ENCODE peak calls at places on chromosomes 1 and 21, in five cellular contexts. One of them, this sample, is unnamed.

GRCh38 chr1:61182049-61182448 is 99.7 kb downstream of the NFIA start:
- DNase-seq in H1: no peak
- DNase-seq in K562: no peak
- DNase-seq in HepG2: no peak
- DNase-seq in GM12878: no peak
- DNase-seq in this sample: no peak

GRCh38 chr1:201882665-201883132 is 6.0 kb upstream of the SHISA4 start:
- DNase-seq in K562: peak
- DNase-seq in GM12878: peak
- DNase-seq in HepG2: no peak
- DNase-seq in H1: no peak
- DNase-seq in this sample: no peak

GRCh38 chr1:9960705-9961562 is 17.7 kb downstream of the NMNAT1 start:
- DNase-seq in GM12878: peak
- DNase-seq in H1: no peak
- DNase-seq in K562: no peak
- DNase-seq in HepG2: no peak
- DNase-seq in this sample: peak

GRCh38 chr1:73820843-73821242 is 377.1 kb downstream of the LRRIQ3 start:
- DNase-seq in GM12878: no peak
- DNase-seq in K562: no peak
- DNase-seq in H1: no peak
- DNase-seq in HepG2: no peak
- DNase-seq in this sample: no peak

GRCh38 chr1:97143236-97143882 is 421.8 kb downstream of the PTBP2 start:
- DNase-seq in HepG2: no peak
- DNase-seq in H1: no peak
- DNase-seq in GM12878: no peak
- DNase-seq in K562: no peak
- DNase-seq in this sample: no peak

GRCh38 chr1:167821969-167822685 is 91.8 kb downstream of the ADCY10 start:
- DNase-seq in H1: no peak
- DNase-seq in HepG2: no peak
- DNase-seq in GM12878: no peak
- DNase-seq in K562: peak
- DNase-seq in this sample: no peak

GRCh38 chr1:151158311-151158710 is 1.9 kb downstream of the TNFAIP8L2 start:
- DNase-seq in K562: no peak
- DNase-seq in GM12878: no peak
- DNase-seq in HepG2: no peak
- DNase-seq in H1: no peak
- DNase-seq in this sample: no peak

GRCh38 chr1:167219194-167219593 is 1.5 kb upstream of the POU2F1 start:
- DNase-seq in GM12878: no peak
- DNase-seq in HepG2: no peak
- DNase-seq in H1: no peak
- DNase-seq in K562: no peak
- DNase-seq in this sample: no peak

GRCh38 chr1:25134801-25135585 is 97.3 kb downstream of the SYF2 start:
- DNase-seq in HepG2: no peak
- DNase-seq in K562: no peak
- DNase-seq in H1: no peak
- DNase-seq in GM12878: no peak
- DNase-seq in this sample: no peak

GRCh38 chr1:57473448-57473847 is 49.6 kb upstream of the DAB1 start:
- DNase-seq in HepG2: no peak
- DNase-seq in GM12878: no peak
- DNase-seq in K562: no peak
- DNase-seq in H1: no peak
- DNase-seq in this sample: no peak

GRCh38 chr1:31020007-31020790 is 45.3 kb downstream of the PUM1 start:
- DNase-seq in K562: no peak
- DNase-seq in GM12878: no peak
- DNase-seq in H1: no peak
- DNase-seq in HepG2: no peak
- DNase-seq in this sample: no peak

GRCh38 chr1:178189814-178190213 is 95.9 kb downstream of the RASAL2 start:
- DNase-seq in H1: peak
- DNase-seq in HepG2: peak
- DNase-seq in GM12878: peak
- DNase-seq in K562: peak
- DNase-seq in this sample: peak

GRCh38 chr1:78281580-78281979 is 209.2 kb upstream of the PTGFR start:
- DNase-seq in GM12878: no peak
- DNase-seq in H1: no peak
- DNase-seq in HepG2: no peak
- DNase-seq in K562: no peak
- DNase-seq in this sample: no peak

GRCh38 chr1:8255712-8256111 is 62.2 kb upstream of the SLC45A1 start:
- DNase-seq in K562: no peak
- DNase-seq in HepG2: no peak
- DNase-seq in H1: no peak
- DNase-seq in GM12878: no peak
- DNase-seq in this sample: no peak

GRCh38 chr1:112524986-112525385 is 16.2 kb downstream of the WNT2B start:
- DNase-seq in K562: no peak
- DNase-seq in GM12878: no peak
- DNase-seq in H1: no peak
- DNase-seq in HepG2: no peak
- DNase-seq in this sample: no peak

GRCh38 chr1:84959294-84959693 is 37.6 kb downstream of the MCOLN2 start:
- DNase-seq in GM12878: peak
- DNase-seq in HepG2: no peak
- DNase-seq in H1: no peak
- DNase-seq in K562: no peak
- DNase-seq in this sample: no peak

GRCh38 chr1:115911298-115911697 is 65.0 kb upstream of the SLC22A15 start:
- DNase-seq in H1: no peak
- DNase-seq in K562: no peak
- DNase-seq in GM12878: no peak
- DNase-seq in HepG2: no peak
- DNase-seq in this sample: no peak

GRCh38 chr21:42609806-42610205 is 43.6 kb upstream of the PDE9A start:
- DNase-seq in GM12878: peak
- DNase-seq in K562: no peak
- DNase-seq in HepG2: no peak
- DNase-seq in H1: no peak
- DNase-seq in this sample: no peak

GRCh38 chr21:15788847-15789548 is 59.2 kb downstream of the USP25 start:
- DNase-seq in K562: no peak
- DNase-seq in H1: no peak
- DNase-seq in HepG2: no peak
- DNase-seq in GM12878: no peak
- DNase-seq in this sample: no peak

GRCh38 chr1:39089811-39090519 is 63.8 kb downstream of the NDUFS5 start:
- DNase-seq in HepG2: no peak
- DNase-seq in GM12878: no peak
- DNase-seq in H1: no peak
- DNase-seq in K562: no peak
- DNase-seq in this sample: no peak

GRCh38 chr1:213231795-213232231 is 180.8 kb downstream of the RPS6KC1 start:
- DNase-seq in K562: no peak
- DNase-seq in GM12878: no peak
- DNase-seq in HepG2: no peak
- DNase-seq in H1: peak
- DNase-seq in this sample: peak

GRCh38 chr1:79059361-79059760 is 52.8 kb upstream of the ADGRL4 start:
- DNase-seq in K562: no peak
- DNase-seq in H1: no peak
- DNase-seq in GM12878: no peak
- DNase-seq in HepG2: no peak
- DNase-seq in this sample: no peak

GRCh38 chr1:165871311-165872067 is 44.1 kb downstream of the UCK2 start:
- DNase-seq in K562: peak
- DNase-seq in GM12878: peak
- DNase-seq in H1: no peak
- DNase-seq in HepG2: peak
- DNase-seq in this sample: peak

GRCh38 chr1:229434641-229435051 is 752 bp upstream of the ACTA1 start:
- DNase-seq in K562: no peak
- DNase-seq in H1: no peak
- DNase-seq in HepG2: no peak
- DNase-seq in GM12878: no peak
- DNase-seq in this sample: peak

GRCh38 chr1:21447311-21447710 is 7.4 kb downstream of the NBPF3 start:
- DNase-seq in GM12878: no peak
- DNase-seq in K562: no peak
- DNase-seq in H1: no peak
- DNase-seq in HepG2: no peak
- DNase-seq in this sample: no peak
- TF ChIP-seq ATF2 in GM12878: no peak
- TF ChIP-seq ATF2 in K562: no peak
- TF ChIP-seq ATF2 in H1: no peak
- TF ChIP-seq ATF2 in HepG2: no peak
- TF ChIP-seq ATF2 in this sample: no peak

GRCh38 chr1:108502624-108503023 is 52.5 kb downstream of the NBPF6 start:
- DNase-seq in GM12878: no peak
- DNase-seq in K562: no peak
- DNase-seq in HepG2: no peak
- DNase-seq in H1: no peak
- DNase-seq in this sample: no peak
- TF ChIP-seq MAX in GM12878: no peak
- TF ChIP-seq MAX in K562: no peak
- TF ChIP-seq MAX in HepG2: no peak
- TF ChIP-seq MAX in H1: no peak
- TF ChIP-seq MAX in this sample: no peak

GRCh38 chr1:214833357-214833756 is 230.4 kb downstream of the CENPF start:
- DNase-seq in K562: no peak
- DNase-seq in HepG2: peak
- DNase-seq in GM12878: no peak
- DNase-seq in H1: no peak
- DNase-seq in this sample: no peak

GRCh38 chr1:214827883-214828282 is 224.9 kb downstream of the CENPF start:
- DNase-seq in K562: no peak
- DNase-seq in HepG2: no peak
- DNase-seq in H1: no peak
- DNase-seq in GM12878: no peak
- DNase-seq in this sample: no peak

GRCh38 chr1:214831956-214832355 is 229.0 kb downstream of the CENPF start:
- DNase-seq in HepG2: no peak
- DNase-seq in H1: no peak
- DNase-seq in K562: no peak
- DNase-seq in GM12878: no peak
- DNase-seq in this sample: no peak

GRCh38 chr1:214830956-214831355 is 228.0 kb downstream of the CENPF start:
- DNase-seq in HepG2: no peak
- DNase-seq in K562: no peak
- DNase-seq in GM12878: no peak
- DNase-seq in H1: no peak
- DNase-seq in this sample: no peak
- TF ChIP-seq ATF3 in HepG2: no peak
- TF ChIP-seq ATF3 in K562: no peak
- TF ChIP-seq ATF3 in GM12878: no peak
- TF ChIP-seq ATF3 in H1: no peak
- TF ChIP-seq ATF3 in this sample: no peak

DNA sequence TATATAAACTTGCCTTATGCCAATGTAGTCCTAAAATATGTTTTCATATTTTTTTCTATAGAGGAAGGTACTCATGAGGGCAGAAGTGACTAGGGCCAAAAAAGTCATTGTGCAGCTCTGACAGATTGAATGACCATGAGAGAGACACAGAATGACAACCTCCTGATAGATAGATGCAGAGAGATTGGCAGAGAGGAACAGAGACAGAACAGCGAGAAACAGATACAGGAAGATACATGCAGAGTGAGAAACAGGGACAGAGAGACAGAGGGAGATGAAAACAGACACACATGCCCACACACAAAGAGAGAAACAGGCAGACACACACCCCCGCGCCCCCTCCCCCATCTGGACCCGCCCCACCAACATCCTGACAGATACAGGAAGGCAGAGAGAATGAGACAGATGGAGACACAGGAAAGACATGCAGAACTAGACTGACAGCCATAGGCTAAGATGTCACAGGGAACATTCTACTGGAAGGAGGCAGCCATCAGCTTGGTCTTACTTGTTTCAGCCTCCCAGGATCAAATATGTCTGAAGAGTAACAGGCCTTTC is 211.1 kb downstream of the ST6GALNAC3 start:
- DNase-seq in K562: no peak
- DNase-seq in GM12878: no peak
- DNase-seq in HepG2: no peak
- DNase-seq in H1: no peak
- DNase-seq in this sample: no peak
- TF ChIP-seq ATF2 in K562: no peak
- TF ChIP-seq ATF2 in GM12878: no peak
- TF ChIP-seq ATF2 in HepG2: no peak
- TF ChIP-seq ATF2 in H1: no peak
- TF ChIP-seq ATF2 in this sample: no peak